ENCODE peak calls at places on chromosomes 1 and 21, in four cellular contexts. P, O, I and M are unnamed samples.
A peak's percentile ranks its signal among the peaks of the same experiment; 100 is the strongest.

GRCh38 chr1:19044975-19045831 is 88.7 kb upstream of the IFFO2 start:
- DNase-seq in P (peak; percentile 29), O (no peak), I (peak; percentile 9), M (no peak)

GRCh38 chr1:62082456-62083363 is 111.9 kb upstream of the L1TD1 start:
- DNase-seq in P (peak; percentile 47), O (peak; percentile 9), I (no peak), M (peak; percentile 40)

GRCh38 chr21:32020551-32020950 is 147.7 kb downstream of the HUNK start:
- DNase-seq in P (no peak), O (no peak), I (no peak), M (no peak)

GRCh38 chr1:6104631-6105030 is 58.9 kb downstream of the KCNAB2 start:
- DNase-seq in P (no peak), O (no peak), I (no peak), M (no peak)

GRCh38 chr1:86705633-86705985 is 1.2 kb downstream of the SH3GLB1 start:
- DNase-seq in P (no peak), O (no peak), I (no peak), M (peak; percentile 13)

GRCh38 chr1:99535470-99536164 is 110.3 kb upstream of the PALMD start:
- DNase-seq in P (no peak), O (no peak), I (no peak), M (no peak)

GRCh38 chr1:49694251-49694827 is 329.4 kb downstream of the AGBL4 start:
- DNase-seq in P (no peak), O (no peak), I (no peak), M (no peak)

GRCh38 chr1:42173961-42174715 is 9.6 kb upstream of the GUCA2A start:
- DNase-seq in P (no peak), O (no peak), I (no peak), M (no peak)